ENCODE peak calls at places on chromosomes 6 and 20, in four cellular contexts. S, L, N and X are unnamed samples.
A peak's percentile ranks its signal among the peaks of the same experiment; 100 is the strongest.

GRCh38 chr20:31669876-31670275 is 32.2 kb downstream of the COX4I2 start:
- DNase-seq in S (no peak), L (no peak), N (no peak), X (no peak)

GRCh38 chr6:56574292-56574691 is 68.4 kb downstream of the DST start:
- DNase-seq in S (no peak), L (no peak), N (no peak), X (no peak)

GRCh38 chr20:36018208-36018988 is 50.0 kb downstream of the CNBD2 start:
- DNase-seq in S (no peak), L (peak; percentile 16), N (no peak), X (no peak)

GRCh38 chr20:621115-621756 is 11.1 kb upstream of the TCF15 start:
- DNase-seq in S (no peak), L (no peak), N (no peak), X (no peak)

GRCh38 chr6:69265706-69266105 is 531.1 kb downstream of the LMBRD1 start:
- DNase-seq in S (no peak), L (no peak), N (no peak), X (no peak)

GRCh38 chr6:18245642-18246041 is 18.7 kb downstream of the DEK start:
- DNase-seq in S (no peak), L (no peak), N (no peak), X (no peak)

GRCh38 chr6:34239893-34240292 is 3.2 kb downstream of the HMGA1 start:
- DNase-seq in S (no peak), L (no peak), N (no peak), X (no peak)

GRCh38 chr6:19086480-19086879 is 699.3 kb downstream of the RNF144B start:
- DNase-seq in S (no peak), L (no peak), N (no peak), X (no peak)

GRCh38 chr6:156846845-156847599 is 69.8 kb downstream of the ARID1B start:
- DNase-seq in S (no peak), L (no peak), N (no peak), X (no peak)

GRCh38 chr20:51540585-51540984 is 1.9 kb downstream of the NFATC2 start:
- DNase-seq in S (no peak), L (no peak), N (no peak), X (no peak)

GRCh38 chr6:32153252-32153834 is 598 bp upstream of the PPT2 start:
- DNase-seq in S (no peak), L (peak; percentile 81), N (peak; percentile 28), X (no peak)

DNA sequence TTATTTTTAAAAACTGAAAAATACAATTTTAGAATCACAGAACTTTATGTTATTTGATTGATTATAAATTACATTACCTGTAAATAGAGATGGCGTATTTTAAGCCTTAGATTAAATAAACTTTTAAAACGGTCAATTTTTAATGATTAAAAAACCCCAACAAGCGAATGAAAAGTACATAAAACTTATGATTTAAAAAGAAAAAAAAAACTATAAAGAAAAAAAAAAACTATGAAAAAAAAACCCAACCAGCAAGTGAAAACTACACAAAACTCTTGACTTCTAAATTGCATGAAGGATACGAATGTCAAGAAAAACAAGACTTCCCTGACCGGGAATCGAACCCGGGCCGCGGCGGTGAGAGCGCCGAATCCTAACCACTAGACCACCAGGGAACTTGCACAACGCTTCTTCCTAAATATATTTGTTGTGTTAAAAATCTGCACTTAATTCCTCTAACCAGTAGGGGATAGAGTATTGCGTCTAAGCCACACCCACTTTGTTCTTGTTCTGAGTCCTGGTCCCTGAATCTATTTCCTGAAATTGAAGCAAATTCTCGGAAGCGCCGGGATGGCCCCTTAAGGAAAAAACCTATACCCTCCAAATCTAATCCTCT is 10.7 kb upstream of the NCOA7 start:
- DNase-seq in S (peak; percentile 97), L (peak; percentile 95), N (peak; percentile 85), X (peak; percentile 85)
- TF ChIP-seq CTCF in S (peak; percentile 12), L (no peak), N (peak; percentile 52), X (no peak)

GRCh38 chr6:100876251-100876650 is 4.9 kb downstream of the ASCC3 start:
- DNase-seq in S (no peak), L (no peak), N (no peak), X (no peak)
- TF ChIP-seq CTCF in S (no peak), L (no peak), N (no peak), X (no peak)

DNA sequence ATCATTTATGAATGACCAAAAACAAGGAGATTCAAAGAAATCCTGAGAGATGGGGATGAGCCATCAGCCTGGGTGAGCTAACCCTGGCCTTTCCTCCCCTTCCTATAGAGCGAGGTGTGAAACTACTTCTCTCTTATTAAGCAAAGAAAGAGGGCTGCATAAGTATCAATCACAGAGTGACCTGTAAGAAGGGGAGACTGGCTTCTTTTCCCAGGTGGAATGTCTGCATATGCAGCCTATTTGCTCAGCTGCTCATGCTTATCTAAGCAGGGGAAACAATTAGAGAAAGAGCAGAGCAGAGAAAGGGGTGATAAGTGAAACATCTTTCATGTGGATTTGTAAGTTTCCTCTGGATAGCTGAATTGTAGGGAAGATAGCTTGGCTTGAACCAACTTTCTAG is 160.0 kb downstream of the PKHD1 start:
- DNase-seq in S (no peak), L (no peak), N (no peak), X (no peak)
- TF ChIP-seq CTCF in S (no peak), L (no peak), N (no peak), X (no peak)

GRCh38 chr20:23222531-23223200 is 127.9 kb upstream of the NXT1 start:
- DNase-seq in S (no peak), L (no peak), N (no peak), X (no peak)

GRCh38 chr20:23225407-23226060 is 125.1 kb upstream of the NXT1 start:
- DNase-seq in S (peak; percentile 22), L (peak; percentile 81), N (peak; percentile 67), X (peak; percentile 43)

GRCh38 chr20:23226612-23227265 is 123.9 kb upstream of the NXT1 start:
- DNase-seq in S (no peak), L (no peak), N (no peak), X (no peak)

GRCh38 chr20:23223908-23224307 is 126.7 kb upstream of the NXT1 start:
- DNase-seq in S (no peak), L (no peak), N (no peak), X (no peak)

GRCh38 chr20:23224806-23225205 is 125.8 kb upstream of the NXT1 start:
- DNase-seq in S (no peak), L (no peak), N (no peak), X (no peak)
- TF ChIP-seq CTCF in S (no peak), L (no peak), N (no peak), X (no peak)

GRCh38 chr6:108728826-108729225 is 119.4 kb upstream of the ARMC2 start:
- DNase-seq in S (no peak), L (peak; percentile 65), N (no peak), X (no peak)
- TF ChIP-seq CTCF in S (no peak), L (peak; percentile 25), N (no peak), X (no peak)

GRCh38 chr6:47733879-47734558 is 35.6 kb downstream of the ADGRF4 start:
- DNase-seq in S (no peak), L (peak; percentile 39), N (no peak), X (peak; percentile 19)
- TF ChIP-seq CTCF in S (peak; percentile 4), L (peak; percentile 49), N (peak; percentile 23), X (peak; percentile 61)